ENCODE peak calls at places on chromosomes 12 and 14, in four cellular contexts. J is fibroblast of mammary gland, B is tibial artery, O is fibroblast of the aortic adventitia. X is an unnamed sample.

GRCh38 chr12:118498171-118498570 is 121.8 kb downstream of the SUDS3 start:
- DNase-seq in J (no peak), B (no peak), O (no peak), X (no peak)

GRCh38 chr14:59087711-59088110 is 100.8 kb upstream of the DAAM1 start:
- DNase-seq in J (no peak), B (no peak), O (no peak), X (no peak)

GRCh38 chr12:54418441-54419087 is 502 bp downstream of the ITGA5 start:
- DNase-seq in J (no peak), B (no peak), O (no peak), X (no peak)

GRCh38 chr12:93705237-93705636 is 28.1 kb downstream of the CRADD start:
- DNase-seq in J (no peak), B (no peak), O (no peak), X (no peak)

GRCh38 chr14:99677231-99677891 is 6.7 kb upstream of the CYP46A1 start:
- DNase-seq in J (peak; percentile 66), B (peak; percentile 58), O (peak; percentile 17), X (no peak)

GRCh38 chr12:49664591-49665146 is 41.3 kb downstream of the PRPF40B start:
- DNase-seq in J (no peak), B (no peak), O (no peak), X (no peak)

GRCh38 chr12:132489078-132489601 is 811 bp upstream of the FBRSL1 start:
- DNase-seq in J (no peak), B (peak; percentile 75), O (no peak), X (peak; percentile 17)

GRCh38 chr12:7834701-7835100 is 38.0 kb downstream of the SLC2A14 start:
- DNase-seq in J (peak; percentile 8), B (no peak), O (no peak), X (peak; percentile 10)

GRCh38 chr14:73472182-73473114 is 14.1 kb upstream of the NUMB start:
- DNase-seq in J (peak; percentile 86), B (no peak), O (peak; percentile 87), X (peak; percentile 78)

GRCh38 chr14:64337901-64338615 is 43.9 kb upstream of the ESR2 start:
- DNase-seq in J (peak; percentile 60), B (no peak), O (peak; percentile 42), X (peak; percentile 51)

GRCh38 chr12:123102381-123102780 is 48.5 kb downstream of the PITPNM2 start:
- DNase-seq in J (no peak), B (no peak), O (no peak), X (no peak)

GRCh38 chr12:12267801-12268200 is 957 bp upstream of the LRP6 start:
- DNase-seq in J (no peak), B (no peak), O (no peak), X (no peak)

GRCh38 chr12:112839386-112839972 is 47.9 kb downstream of the RPH3A start:
- DNase-seq in J (peak; percentile 45), B (no peak), O (peak; percentile 92), X (peak; percentile 45)

GRCh38 chr12:56267443-56268071 is 815 bp downstream of the COQ10A start:
- DNase-seq in J (peak; percentile 26), B (no peak), O (peak; percentile 14), X (no peak)

GRCh38 chr12:28645891-28646290 is 455.6 kb downstream of the CCDC91 start:
- DNase-seq in J (no peak), B (no peak), O (no peak), X (no peak)

GRCh38 chr12:3453947-3454675 is 36.9 kb upstream of the PRMT8 start:
- DNase-seq in J (peak; percentile 60), B (peak; percentile 47), O (peak; percentile 18), X (peak; percentile 38)

GRCh38 chr12:25789520-25789919 is 169.0 kb upstream of the RASSF8 start:
- DNase-seq in J (peak; percentile 81), B (no peak), O (peak; percentile 93), X (peak; percentile 45)

GRCh38 chr12:109098142-109098652 is 800 bp downstream of the UNG start:
- DNase-seq in J (peak; percentile 56), B (peak; percentile 84), O (peak; percentile 72), X (peak; percentile 66)

GRCh38 chr12:106179086-106179485 is 40.3 kb upstream of the NUAK1 start:
- DNase-seq in J (peak; percentile 50), B (no peak), O (no peak), X (peak; percentile 89)

GRCh38 chr12:6807170-6807569 is 14.5 kb upstream of the GPR162 start:
- DNase-seq in J (peak; percentile 26), B (no peak), O (no peak), X (no peak)

GRCh38 chr12:96398422-96399080 is 1.7 kb downstream of the CDK17 start:
- DNase-seq in J (peak; percentile 49), B (no peak), O (no peak), X (peak; percentile 37)

GRCh38 chr12:6334940-6335450 is 6.9 kb downstream of the TNFRSF1A start:
- DNase-seq in J (peak; percentile 43), B (no peak), O (peak; percentile 23), X (peak; percentile 76)

GRCh38 chr14:69023035-69023434 is 43.9 kb upstream of the ACTN1 start:
- DNase-seq in J (no peak), B (no peak), O (no peak), X (no peak)

GRCh38 chr14:44941591-44941990 is 20.2 kb downstream of the KLHL28 start:
- DNase-seq in J (no peak), B (no peak), O (peak; percentile 25), X (no peak)

GRCh38 chr12:113260127-113260526 is 38.9 kb downstream of the TPCN1 start:
- DNase-seq in J (no peak), B (no peak), O (no peak), X (no peak)

GRCh38 chr12:115758886-115759620 is 518.4 kb downstream of the MED13L start:
- DNase-seq in J (no peak), B (no peak), O (no peak), X (peak; percentile 62)

GRCh38 chr12:93741741-93742085 is 64.5 kb downstream of the CRADD start:
- DNase-seq in J (peak; percentile 35), B (no peak), O (peak; percentile 63), X (peak; percentile 63)

GRCh38 chr12:11545438-11546330 is 103.8 kb upstream of the ETV6 start:
- DNase-seq in J (no peak), B (no peak), O (no peak), X (no peak)

GRCh38 chr14:104893435-104894207 is 28.6 kb downstream of the CEP170B start:
- DNase-seq in J (no peak), B (peak; percentile 68), O (no peak), X (no peak)

GRCh38 chr14:104894331-104895206 is 29.5 kb downstream of the CEP170B start:
- DNase-seq in J (no peak), B (peak; percentile 60), O (no peak), X (no peak)

GRCh38 chr14:104897286-104898194 is 27.1 kb upstream of the PLD4 start:
- DNase-seq in J (no peak), B (peak; percentile 65), O (no peak), X (no peak)

GRCh38 chr14:104895786-104896642 is 28.7 kb upstream of the PLD4 start:
- DNase-seq in J (no peak), B (peak; percentile 69), O (no peak), X (no peak)

GRCh38 chr14:104895207-104895785 is 29.4 kb upstream of the PLD4 start:
- DNase-seq in J (no peak), B (no peak), O (no peak), X (no peak)
- TF ChIP-seq CTCF in J (no peak), B (no peak), O (no peak), X (no peak)

GRCh38 chr12:114314974-114315720 is 90.8 kb downstream of the TBX5 start:
- DNase-seq in J (no peak), B (no peak), O (no peak), X (no peak)

GRCh38 chr12:114311966-114312365 is 94.0 kb downstream of the TBX5 start:
- DNase-seq in J (peak; percentile 63), B (no peak), O (peak; percentile 65), X (no peak)

GRCh38 chr12:114316076-114316475 is 89.9 kb downstream of the TBX5 start:
- DNase-seq in J (peak; percentile 69), B (no peak), O (peak; percentile 51), X (peak; percentile 13)

GRCh38 chr12:114314403-114314802 is 91.5 kb downstream of the TBX5 start:
- DNase-seq in J (no peak), B (no peak), O (no peak), X (no peak)

GRCh38 chr12:114313910-114314309 is 92.0 kb downstream of the TBX5 start:
- DNase-seq in J (no peak), B (no peak), O (no peak), X (no peak)
- TF ChIP-seq CTCF in J (no peak), B (no peak), O (no peak), X (no peak)

DNA sequence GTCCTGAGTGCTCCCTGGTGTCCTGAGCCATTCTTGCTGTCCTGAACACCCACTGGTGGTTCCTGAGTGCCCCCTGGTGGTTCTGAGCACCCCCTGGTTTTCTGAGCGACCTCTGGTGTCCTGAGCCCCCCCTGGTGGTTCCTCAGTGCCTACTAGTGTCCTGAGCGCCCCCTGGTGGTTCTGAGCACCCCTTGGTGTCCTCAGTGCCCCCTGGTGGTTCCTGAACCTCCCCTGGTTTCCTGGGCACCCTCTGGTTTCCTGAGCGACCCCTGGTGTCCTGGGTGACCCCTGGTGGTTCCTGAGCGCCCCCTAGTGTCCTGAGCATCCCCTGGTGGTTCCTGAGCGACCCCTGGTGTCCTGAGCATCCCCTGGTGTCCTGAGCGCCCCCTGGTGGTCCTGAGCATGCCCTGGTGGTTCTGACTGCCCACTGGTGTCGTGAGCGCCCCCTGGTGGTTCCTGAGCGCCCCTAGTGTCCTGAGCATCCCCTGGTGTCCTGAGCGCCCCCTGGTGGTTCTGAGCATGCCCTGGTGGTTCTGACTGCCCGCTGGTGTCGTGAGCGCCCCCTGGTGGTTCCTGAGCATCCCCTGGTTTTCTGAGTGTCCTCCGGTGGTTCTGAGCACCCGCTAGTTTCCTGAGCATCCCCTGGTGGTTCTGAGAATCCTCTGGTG is 473.1 kb downstream of the TMEM121 start:
- DNase-seq in J (peak; percentile 41), B (no peak), O (no peak), X (peak; percentile 0)
- TF ChIP-seq CTCF in J (peak; percentile 42), B (no peak), O (peak; percentile 36), X (peak; percentile 2)

GRCh38 chr12:21659383-21659782 is 1.7 kb upstream of the LDHB start:
- DNase-seq in J (no peak), B (no peak), O (no peak), X (no peak)
- TF ChIP-seq CTCF in J (peak; percentile 8), B (no peak), O (peak; percentile 20), X (no peak)

X was measured in fibroblast of villous mesenchyme.